ENCODE peak calls at places on chromosomes 13 and 19, in six cellular contexts. One of them, this sample, is unnamed.

GRCh38 chr13:98570929-98571372 is 6.0 kb downstream of the STK24 start:
- DNase-seq in activated gamma-delta T cell treated with anti-CD3 and anti-CD28 coated beads, Interleukin-2, amount 50 U/mL, for 16 hours: no peak
- DNase-seq in stimulated activated CD8-positive, alpha-beta memory T cell treated with anti-CD3 and anti-CD28 coated beads, Interleukin-15, amount 100 ng/mL, for 24 hours: no peak
- DNase-seq in NCI-H1048: no peak
- DNase-seq in CMK: no peak
- DNase-seq in activated T-cell treated with anti-CD3 and anti-CD28 coated beads, Interleukin-2, amount 50 U/mL, for 48 hours: peak; percentile 55
- DNase-seq in this sample: no peak

GRCh38 chr13:89695343-89696257 is 1651.9 kb upstream of the MIR17HG start:
- DNase-seq in activated gamma-delta T cell treated with anti-CD3 and anti-CD28 coated beads, Interleukin-2, amount 50 U/mL, for 16 hours: no peak
- DNase-seq in stimulated activated CD8-positive, alpha-beta memory T cell treated with anti-CD3 and anti-CD28 coated beads, Interleukin-15, amount 100 ng/mL, for 24 hours: no peak
- DNase-seq in NCI-H1048: no peak
- DNase-seq in CMK: peak; percentile 49
- DNase-seq in activated T-cell treated with anti-CD3 and anti-CD28 coated beads, Interleukin-2, amount 50 U/mL, for 48 hours: peak; percentile 17
- DNase-seq in this sample: peak; percentile 22

GRCh38 chr19:42099336-42099925 is 23.5 kb downstream of the ZNF574 start:
- DNase-seq in activated gamma-delta T cell treated with anti-CD3 and anti-CD28 coated beads, Interleukin-2, amount 50 U/mL, for 16 hours: no peak
- DNase-seq in stimulated activated CD8-positive, alpha-beta memory T cell treated with anti-CD3 and anti-CD28 coated beads, Interleukin-15, amount 100 ng/mL, for 24 hours: no peak
- DNase-seq in NCI-H1048: no peak
- DNase-seq in CMK: no peak
- DNase-seq in activated T-cell treated with anti-CD3 and anti-CD28 coated beads, Interleukin-2, amount 50 U/mL, for 48 hours: no peak
- DNase-seq in this sample: no peak

GRCh38 chr19:41877916-41878905 is 1.1 kb downstream of the CD79A start:
- DNase-seq in activated gamma-delta T cell treated with anti-CD3 and anti-CD28 coated beads, Interleukin-2, amount 50 U/mL, for 16 hours: no peak
- DNase-seq in stimulated activated CD8-positive, alpha-beta memory T cell treated with anti-CD3 and anti-CD28 coated beads, Interleukin-15, amount 100 ng/mL, for 24 hours: no peak
- DNase-seq in NCI-H1048: no peak
- DNase-seq in CMK: no peak
- DNase-seq in activated T-cell treated with anti-CD3 and anti-CD28 coated beads, Interleukin-2, amount 50 U/mL, for 48 hours: no peak
- DNase-seq in this sample: no peak

GRCh38 chr13:94710881-94711560 is 1.3 kb downstream of the SOX21 start:
- DNase-seq in activated gamma-delta T cell treated with anti-CD3 and anti-CD28 coated beads, Interleukin-2, amount 50 U/mL, for 16 hours: no peak
- DNase-seq in stimulated activated CD8-positive, alpha-beta memory T cell treated with anti-CD3 and anti-CD28 coated beads, Interleukin-15, amount 100 ng/mL, for 24 hours: no peak
- DNase-seq in NCI-H1048: no peak
- DNase-seq in CMK: no peak
- DNase-seq in activated T-cell treated with anti-CD3 and anti-CD28 coated beads, Interleukin-2, amount 50 U/mL, for 48 hours: peak; percentile 58
- DNase-seq in this sample: no peak

GRCh38 chr13:31947105-31947504 is 84.5 kb upstream of the FRY start:
- DNase-seq in activated gamma-delta T cell treated with anti-CD3 and anti-CD28 coated beads, Interleukin-2, amount 50 U/mL, for 16 hours: no peak
- DNase-seq in stimulated activated CD8-positive, alpha-beta memory T cell treated with anti-CD3 and anti-CD28 coated beads, Interleukin-15, amount 100 ng/mL, for 24 hours: no peak
- DNase-seq in NCI-H1048: no peak
- DNase-seq in CMK: no peak
- DNase-seq in activated T-cell treated with anti-CD3 and anti-CD28 coated beads, Interleukin-2, amount 50 U/mL, for 48 hours: no peak
- DNase-seq in this sample: no peak

GRCh38 chr19:38004100-38004504 is 97.1 kb downstream of the SIPA1L3 start:
- DNase-seq in activated gamma-delta T cell treated with anti-CD3 and anti-CD28 coated beads, Interleukin-2, amount 50 U/mL, for 16 hours: no peak
- DNase-seq in stimulated activated CD8-positive, alpha-beta memory T cell treated with anti-CD3 and anti-CD28 coated beads, Interleukin-15, amount 100 ng/mL, for 24 hours: no peak
- DNase-seq in NCI-H1048: no peak
- DNase-seq in CMK: no peak
- DNase-seq in activated T-cell treated with anti-CD3 and anti-CD28 coated beads, Interleukin-2, amount 50 U/mL, for 48 hours: no peak
- DNase-seq in this sample: no peak

GRCh38 chr19:32018014-32018413 is 327.4 kb upstream of the ZNF507 start:
- DNase-seq in activated gamma-delta T cell treated with anti-CD3 and anti-CD28 coated beads, Interleukin-2, amount 50 U/mL, for 16 hours: no peak
- DNase-seq in stimulated activated CD8-positive, alpha-beta memory T cell treated with anti-CD3 and anti-CD28 coated beads, Interleukin-15, amount 100 ng/mL, for 24 hours: no peak
- DNase-seq in NCI-H1048: no peak
- DNase-seq in CMK: no peak
- DNase-seq in activated T-cell treated with anti-CD3 and anti-CD28 coated beads, Interleukin-2, amount 50 U/mL, for 48 hours: no peak
- DNase-seq in this sample: no peak

GRCh38 chr13:22024381-22024994 is 353.6 kb downstream of the FGF9 start:
- DNase-seq in activated gamma-delta T cell treated with anti-CD3 and anti-CD28 coated beads, Interleukin-2, amount 50 U/mL, for 16 hours: no peak
- DNase-seq in stimulated activated CD8-positive, alpha-beta memory T cell treated with anti-CD3 and anti-CD28 coated beads, Interleukin-15, amount 100 ng/mL, for 24 hours: no peak
- DNase-seq in NCI-H1048: no peak
- DNase-seq in CMK: no peak
- DNase-seq in activated T-cell treated with anti-CD3 and anti-CD28 coated beads, Interleukin-2, amount 50 U/mL, for 48 hours: no peak
- DNase-seq in this sample: no peak

GRCh38 chr13:24161010-24161775 is 673 bp downstream of the SPATA13 start:
- DNase-seq in activated gamma-delta T cell treated with anti-CD3 and anti-CD28 coated beads, Interleukin-2, amount 50 U/mL, for 16 hours: peak; percentile 17
- DNase-seq in stimulated activated CD8-positive, alpha-beta memory T cell treated with anti-CD3 and anti-CD28 coated beads, Interleukin-15, amount 100 ng/mL, for 24 hours: peak; percentile 20
- DNase-seq in NCI-H1048: no peak
- DNase-seq in CMK: no peak
- DNase-seq in activated T-cell treated with anti-CD3 and anti-CD28 coated beads, Interleukin-2, amount 50 U/mL, for 48 hours: peak; percentile 72
- DNase-seq in this sample: no peak

GRCh38 chr13:65901723-65902122 is 1328.4 kb downstream of the PCDH9 start:
- DNase-seq in activated gamma-delta T cell treated with anti-CD3 and anti-CD28 coated beads, Interleukin-2, amount 50 U/mL, for 16 hours: no peak
- DNase-seq in stimulated activated CD8-positive, alpha-beta memory T cell treated with anti-CD3 and anti-CD28 coated beads, Interleukin-15, amount 100 ng/mL, for 24 hours: no peak
- DNase-seq in NCI-H1048: no peak
- DNase-seq in CMK: no peak
- DNase-seq in activated T-cell treated with anti-CD3 and anti-CD28 coated beads, Interleukin-2, amount 50 U/mL, for 48 hours: no peak
- DNase-seq in this sample: no peak

GRCh38 chr19:12828494-12828893 is 5.9 kb downstream of the RTBDN start:
- DNase-seq in activated gamma-delta T cell treated with anti-CD3 and anti-CD28 coated beads, Interleukin-2, amount 50 U/mL, for 16 hours: no peak
- DNase-seq in stimulated activated CD8-positive, alpha-beta memory T cell treated with anti-CD3 and anti-CD28 coated beads, Interleukin-15, amount 100 ng/mL, for 24 hours: no peak
- DNase-seq in NCI-H1048: no peak
- DNase-seq in CMK: no peak
- DNase-seq in activated T-cell treated with anti-CD3 and anti-CD28 coated beads, Interleukin-2, amount 50 U/mL, for 48 hours: peak; percentile 72
- DNase-seq in this sample: no peak

GRCh38 chr19:2805261-2805900 is 14.3 kb upstream of the ZNF554 start:
- DNase-seq in activated gamma-delta T cell treated with anti-CD3 and anti-CD28 coated beads, Interleukin-2, amount 50 U/mL, for 16 hours: no peak
- DNase-seq in stimulated activated CD8-positive, alpha-beta memory T cell treated with anti-CD3 and anti-CD28 coated beads, Interleukin-15, amount 100 ng/mL, for 24 hours: no peak
- DNase-seq in NCI-H1048: no peak
- DNase-seq in CMK: no peak
- DNase-seq in activated T-cell treated with anti-CD3 and anti-CD28 coated beads, Interleukin-2, amount 50 U/mL, for 48 hours: no peak
- DNase-seq in this sample: no peak

GRCh38 chr13:43516401-43516826 is 270.4 kb downstream of the ENOX1 start:
- DNase-seq in activated gamma-delta T cell treated with anti-CD3 and anti-CD28 coated beads, Interleukin-2, amount 50 U/mL, for 16 hours: no peak
- DNase-seq in stimulated activated CD8-positive, alpha-beta memory T cell treated with anti-CD3 and anti-CD28 coated beads, Interleukin-15, amount 100 ng/mL, for 24 hours: no peak
- DNase-seq in NCI-H1048: no peak
- DNase-seq in CMK: no peak
- DNase-seq in activated T-cell treated with anti-CD3 and anti-CD28 coated beads, Interleukin-2, amount 50 U/mL, for 48 hours: no peak
- DNase-seq in this sample: no peak

GRCh38 chr19:3544742-3545668 is 6.0 kb downstream of the TEKTIP1 start:
- DNase-seq in activated gamma-delta T cell treated with anti-CD3 and anti-CD28 coated beads, Interleukin-2, amount 50 U/mL, for 16 hours: peak; percentile 74
- DNase-seq in stimulated activated CD8-positive, alpha-beta memory T cell treated with anti-CD3 and anti-CD28 coated beads, Interleukin-15, amount 100 ng/mL, for 24 hours: peak; percentile 78
- DNase-seq in NCI-H1048: no peak
- DNase-seq in CMK: no peak
- DNase-seq in activated T-cell treated with anti-CD3 and anti-CD28 coated beads, Interleukin-2, amount 50 U/mL, for 48 hours: peak; percentile 92
- DNase-seq in this sample: peak; percentile 39

GRCh38 chr19:6801397-6802086 is 29.0 kb downstream of the VAV1 start:
- DNase-seq in activated gamma-delta T cell treated with anti-CD3 and anti-CD28 coated beads, Interleukin-2, amount 50 U/mL, for 16 hours: peak; percentile 71
- DNase-seq in stimulated activated CD8-positive, alpha-beta memory T cell treated with anti-CD3 and anti-CD28 coated beads, Interleukin-15, amount 100 ng/mL, for 24 hours: peak; percentile 59
- DNase-seq in NCI-H1048: no peak
- DNase-seq in CMK: peak; percentile 89
- DNase-seq in activated T-cell treated with anti-CD3 and anti-CD28 coated beads, Interleukin-2, amount 50 U/mL, for 48 hours: peak; percentile 89
- DNase-seq in this sample: no peak

GRCh38 chr13:72648513-72649065 is 78.8 kb downstream of the MZT1 start:
- DNase-seq in activated gamma-delta T cell treated with anti-CD3 and anti-CD28 coated beads, Interleukin-2, amount 50 U/mL, for 16 hours: no peak
- DNase-seq in stimulated activated CD8-positive, alpha-beta memory T cell treated with anti-CD3 and anti-CD28 coated beads, Interleukin-15, amount 100 ng/mL, for 24 hours: no peak
- DNase-seq in NCI-H1048: no peak
- DNase-seq in CMK: no peak
- DNase-seq in activated T-cell treated with anti-CD3 and anti-CD28 coated beads, Interleukin-2, amount 50 U/mL, for 48 hours: no peak
- DNase-seq in this sample: no peak

GRCh38 chr13:33025220-33025744 is 9.1 kb downstream of the KL start:
- DNase-seq in activated gamma-delta T cell treated with anti-CD3 and anti-CD28 coated beads, Interleukin-2, amount 50 U/mL, for 16 hours: no peak
- DNase-seq in stimulated activated CD8-positive, alpha-beta memory T cell treated with anti-CD3 and anti-CD28 coated beads, Interleukin-15, amount 100 ng/mL, for 24 hours: no peak
- DNase-seq in NCI-H1048: no peak
- DNase-seq in CMK: no peak
- DNase-seq in activated T-cell treated with anti-CD3 and anti-CD28 coated beads, Interleukin-2, amount 50 U/mL, for 48 hours: no peak
- DNase-seq in this sample: no peak

GRCh38 chr13:39876258-39876657 is 220.8 kb downstream of the COG6 start:
- DNase-seq in activated gamma-delta T cell treated with anti-CD3 and anti-CD28 coated beads, Interleukin-2, amount 50 U/mL, for 16 hours: no peak
- DNase-seq in stimulated activated CD8-positive, alpha-beta memory T cell treated with anti-CD3 and anti-CD28 coated beads, Interleukin-15, amount 100 ng/mL, for 24 hours: no peak
- DNase-seq in NCI-H1048: no peak
- DNase-seq in CMK: no peak
- DNase-seq in activated T-cell treated with anti-CD3 and anti-CD28 coated beads, Interleukin-2, amount 50 U/mL, for 48 hours: no peak
- DNase-seq in this sample: no peak

GRCh38 chr19:1400281-1401137 is 833 bp downstream of the GAMT start:
- DNase-seq in activated gamma-delta T cell treated with anti-CD3 and anti-CD28 coated beads, Interleukin-2, amount 50 U/mL, for 16 hours: no peak
- DNase-seq in stimulated activated CD8-positive, alpha-beta memory T cell treated with anti-CD3 and anti-CD28 coated beads, Interleukin-15, amount 100 ng/mL, for 24 hours: no peak
- DNase-seq in NCI-H1048: no peak
- DNase-seq in CMK: no peak
- DNase-seq in activated T-cell treated with anti-CD3 and anti-CD28 coated beads, Interleukin-2, amount 50 U/mL, for 48 hours: no peak
- DNase-seq in this sample: no peak

GRCh38 chr13:113599396-113599795 is 14.8 kb downstream of the TFDP1 start:
- DNase-seq in activated gamma-delta T cell treated with anti-CD3 and anti-CD28 coated beads, Interleukin-2, amount 50 U/mL, for 16 hours: no peak
- DNase-seq in stimulated activated CD8-positive, alpha-beta memory T cell treated with anti-CD3 and anti-CD28 coated beads, Interleukin-15, amount 100 ng/mL, for 24 hours: no peak
- DNase-seq in NCI-H1048: no peak
- DNase-seq in CMK: no peak
- DNase-seq in activated T-cell treated with anti-CD3 and anti-CD28 coated beads, Interleukin-2, amount 50 U/mL, for 48 hours: no peak
- DNase-seq in this sample: no peak

GRCh38 chr13:44660050-44660449 is 83.9 kb upstream of the TSC22D1 start:
- DNase-seq in activated gamma-delta T cell treated with anti-CD3 and anti-CD28 coated beads, Interleukin-2, amount 50 U/mL, for 16 hours: no peak
- DNase-seq in stimulated activated CD8-positive, alpha-beta memory T cell treated with anti-CD3 and anti-CD28 coated beads, Interleukin-15, amount 100 ng/mL, for 24 hours: no peak
- DNase-seq in NCI-H1048: no peak
- DNase-seq in CMK: no peak
- DNase-seq in activated T-cell treated with anti-CD3 and anti-CD28 coated beads, Interleukin-2, amount 50 U/mL, for 48 hours: no peak
- DNase-seq in this sample: no peak

GRCh38 chr13:31207630-31208549 is 8.1 kb downstream of the B3GLCT start:
- DNase-seq in activated gamma-delta T cell treated with anti-CD3 and anti-CD28 coated beads, Interleukin-2, amount 50 U/mL, for 16 hours: no peak
- DNase-seq in stimulated activated CD8-positive, alpha-beta memory T cell treated with anti-CD3 and anti-CD28 coated beads, Interleukin-15, amount 100 ng/mL, for 24 hours: no peak
- DNase-seq in NCI-H1048: no peak
- DNase-seq in CMK: no peak
- DNase-seq in activated T-cell treated with anti-CD3 and anti-CD28 coated beads, Interleukin-2, amount 50 U/mL, for 48 hours: no peak
- DNase-seq in this sample: no peak

GRCh38 chr19:2799273-2800020 is 14.1 kb downstream of the THOP1 start:
- DNase-seq in activated gamma-delta T cell treated with anti-CD3 and anti-CD28 coated beads, Interleukin-2, amount 50 U/mL, for 16 hours: no peak
- DNase-seq in stimulated activated CD8-positive, alpha-beta memory T cell treated with anti-CD3 and anti-CD28 coated beads, Interleukin-15, amount 100 ng/mL, for 24 hours: no peak
- DNase-seq in NCI-H1048: no peak
- DNase-seq in CMK: no peak
- DNase-seq in activated T-cell treated with anti-CD3 and anti-CD28 coated beads, Interleukin-2, amount 50 U/mL, for 48 hours: no peak
- DNase-seq in this sample: no peak

GRCh38 chr13:24500977-24501376 is 11.6 kb downstream of the PARP4 start:
- DNase-seq in activated gamma-delta T cell treated with anti-CD3 and anti-CD28 coated beads, Interleukin-2, amount 50 U/mL, for 16 hours: no peak
- DNase-seq in stimulated activated CD8-positive, alpha-beta memory T cell treated with anti-CD3 and anti-CD28 coated beads, Interleukin-15, amount 100 ng/mL, for 24 hours: no peak
- DNase-seq in NCI-H1048: no peak
- DNase-seq in CMK: no peak
- DNase-seq in activated T-cell treated with anti-CD3 and anti-CD28 coated beads, Interleukin-2, amount 50 U/mL, for 48 hours: no peak
- DNase-seq in this sample: no peak

GRCh38 chr13:36432106-36432544 is at the start of gene CCNA1:
- DNase-seq in activated gamma-delta T cell treated with anti-CD3 and anti-CD28 coated beads, Interleukin-2, amount 50 U/mL, for 16 hours: no peak
- DNase-seq in stimulated activated CD8-positive, alpha-beta memory T cell treated with anti-CD3 and anti-CD28 coated beads, Interleukin-15, amount 100 ng/mL, for 24 hours: no peak
- DNase-seq in NCI-H1048: no peak
- DNase-seq in CMK: no peak
- DNase-seq in activated T-cell treated with anti-CD3 and anti-CD28 coated beads, Interleukin-2, amount 50 U/mL, for 48 hours: peak; percentile 44
- DNase-seq in this sample: no peak

GRCh38 chr19:16369664-16370576 is 45.3 kb downstream of the KLF2 start:
- DNase-seq in activated gamma-delta T cell treated with anti-CD3 and anti-CD28 coated beads, Interleukin-2, amount 50 U/mL, for 16 hours: peak; percentile 64
- DNase-seq in stimulated activated CD8-positive, alpha-beta memory T cell treated with anti-CD3 and anti-CD28 coated beads, Interleukin-15, amount 100 ng/mL, for 24 hours: no peak
- DNase-seq in NCI-H1048: no peak
- DNase-seq in CMK: no peak
- DNase-seq in activated T-cell treated with anti-CD3 and anti-CD28 coated beads, Interleukin-2, amount 50 U/mL, for 48 hours: peak; percentile 50
- DNase-seq in this sample: no peak

GRCh38 chr13:109198585-109198984 is 569.2 kb downstream of the MYO16 start:
- DNase-seq in activated gamma-delta T cell treated with anti-CD3 and anti-CD28 coated beads, Interleukin-2, amount 50 U/mL, for 16 hours: no peak
- DNase-seq in stimulated activated CD8-positive, alpha-beta memory T cell treated with anti-CD3 and anti-CD28 coated beads, Interleukin-15, amount 100 ng/mL, for 24 hours: no peak
- DNase-seq in NCI-H1048: no peak
- DNase-seq in CMK: no peak
- DNase-seq in activated T-cell treated with anti-CD3 and anti-CD28 coated beads, Interleukin-2, amount 50 U/mL, for 48 hours: no peak
- DNase-seq in this sample: no peak

GRCh38 chr13:50543767-50544166 is 299.7 kb downstream of the DLEU7 start:
- DNase-seq in activated gamma-delta T cell treated with anti-CD3 and anti-CD28 coated beads, Interleukin-2, amount 50 U/mL, for 16 hours: no peak
- DNase-seq in stimulated activated CD8-positive, alpha-beta memory T cell treated with anti-CD3 and anti-CD28 coated beads, Interleukin-15, amount 100 ng/mL, for 24 hours: no peak
- DNase-seq in NCI-H1048: no peak
- DNase-seq in CMK: no peak
- DNase-seq in activated T-cell treated with anti-CD3 and anti-CD28 coated beads, Interleukin-2, amount 50 U/mL, for 48 hours: no peak
- DNase-seq in this sample: no peak

This sample was measured in Panc1.